ENCODE peak calls at places on chromosomes 16 and 17, in seven cellular contexts. N is upper lobe of left lung, R is IMR-90, J is GM23248, E is ascending aorta, P is PC-3, Y is keratinocyte. L is an unnamed sample.

GRCh38 chr17:50062323-50063243 is 6.7 kb downstream of the ITGA3 start:
- DNase-seq in N (peak; percentile 92), R (peak; percentile 73), J (peak; percentile 92), E (peak; percentile 46), P (peak; percentile 100), Y (peak; percentile 100), L (no peak)

GRCh38 chr16:73527191-73527590 is 479.3 kb upstream of the ZFHX3 start:
- DNase-seq in N (no peak), R (peak; percentile 1), J (peak; percentile 4), E (no peak), P (no peak), Y (no peak), L (no peak)

GRCh38 chr17:31690118-31690517 is 168.9 kb downstream of the COPRS start:
- DNase-seq in N (no peak), R (peak; percentile 84), J (peak; percentile 21), E (no peak), P (no peak), Y (no peak), L (no peak)

GRCh38 chr17:37233001-37233400 is 142.8 kb upstream of the C17orf78 start:
- DNase-seq in N (no peak), R (no peak), J (no peak), E (no peak), P (no peak), Y (no peak), L (no peak)

GRCh38 chr17:56521439-56522141 is 71.9 kb upstream of the NOG start:
- DNase-seq in N (peak; percentile 17), R (no peak), J (no peak), E (no peak), P (no peak), Y (no peak), L (peak; percentile 8)

GRCh38 chr16:30874821-30875717 is 18.8 kb downstream of the BCL7C start:
- DNase-seq in N (peak; percentile 99), R (peak; percentile 88), J (peak; percentile 96), E (peak; percentile 39), P (peak; percentile 81), Y (peak; percentile 32), L (peak; percentile 95)

GRCh38 chr17:3639981-3640596 is 3.5 kb downstream of the CTNS start:
- DNase-seq in N (no peak), R (peak; percentile 74), J (no peak), E (no peak), P (no peak), Y (no peak), L (no peak)

GRCh38 chr17:35890774-35891155 is 10.6 kb upstream of the CCL5 start:
- DNase-seq in N (no peak), R (no peak), J (no peak), E (peak; percentile 26), P (no peak), Y (no peak), L (no peak)

GRCh38 chr16:46715769-46716305 is 26.4 kb downstream of the ORC6 start:
- DNase-seq in N (no peak), R (no peak), J (no peak), E (no peak), P (no peak), Y (no peak), L (no peak)

GRCh38 chr16:88017551-88018101 is 66.4 kb downstream of the BANP start:
- DNase-seq in N (peak; percentile 76), R (no peak), J (no peak), E (no peak), P (no peak), Y (no peak), L (no peak)

GRCh38 chr16:10297341-10298006 is 88.4 kb upstream of the ATF7IP2 start:
- DNase-seq in N (no peak), R (no peak), J (no peak), E (no peak), P (no peak), Y (no peak), L (no peak)

DNA sequence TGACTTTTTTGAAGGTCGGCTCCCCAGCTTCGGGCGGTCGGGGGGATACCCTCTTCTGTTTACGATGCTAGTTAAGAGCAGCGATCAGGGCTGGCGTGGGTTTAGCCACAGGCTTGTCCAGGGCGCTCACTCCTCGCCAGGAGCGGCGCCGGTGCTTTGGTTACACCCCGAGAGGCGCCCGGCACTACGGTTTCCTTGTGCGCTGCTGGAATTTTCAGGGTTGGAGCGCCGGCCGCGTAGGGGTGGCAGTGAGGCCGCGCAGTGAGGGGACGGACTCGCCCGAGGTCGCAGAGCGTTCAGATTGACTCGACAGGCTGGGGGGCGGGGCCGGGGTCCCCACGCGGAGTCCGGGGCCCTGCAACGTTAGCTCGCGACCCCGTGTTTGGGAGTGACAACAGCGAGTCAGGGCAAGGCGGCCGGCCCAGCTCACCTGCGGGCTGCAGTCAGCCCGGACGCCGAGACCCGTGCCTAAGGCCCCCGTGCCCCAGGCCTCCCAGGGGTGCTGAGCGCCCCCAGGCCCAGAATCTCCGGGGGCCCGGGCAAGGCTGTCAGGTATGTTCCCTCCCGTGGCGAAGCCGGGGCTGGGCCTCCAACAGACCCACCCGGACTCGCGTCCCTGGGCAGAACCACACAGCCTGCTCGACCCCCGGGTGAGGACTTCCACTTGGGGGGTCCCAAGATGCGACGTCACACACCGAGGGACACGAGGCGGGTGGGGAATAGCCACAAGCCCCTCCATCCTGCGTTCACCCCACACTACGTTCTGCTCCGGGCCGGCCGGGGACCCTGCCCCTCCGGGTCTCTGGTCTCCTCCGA is 1.3 kb upstream of the ACTG1 start:
- DNase-seq in N (peak; percentile 92), R (peak; percentile 68), J (peak; percentile 94), E (no peak), P (peak; percentile 67), Y (no peak), L (peak; percentile 25)
- H3K4me1 ChIP-seq in N (peaks cover 79% of the 10 kb centered on the region), R (peaks cover 24% of the 10 kb centered on the region), J (peaks cover 25% of the 10 kb centered on the region), E (peaks cover 29% of the 10 kb centered on the region), P (peaks cover 46% of the 10 kb centered on the region), Y (peaks cover 12% of the 10 kb centered on the region), L (no peaks in the 10 kb centered on the region)

DNA sequence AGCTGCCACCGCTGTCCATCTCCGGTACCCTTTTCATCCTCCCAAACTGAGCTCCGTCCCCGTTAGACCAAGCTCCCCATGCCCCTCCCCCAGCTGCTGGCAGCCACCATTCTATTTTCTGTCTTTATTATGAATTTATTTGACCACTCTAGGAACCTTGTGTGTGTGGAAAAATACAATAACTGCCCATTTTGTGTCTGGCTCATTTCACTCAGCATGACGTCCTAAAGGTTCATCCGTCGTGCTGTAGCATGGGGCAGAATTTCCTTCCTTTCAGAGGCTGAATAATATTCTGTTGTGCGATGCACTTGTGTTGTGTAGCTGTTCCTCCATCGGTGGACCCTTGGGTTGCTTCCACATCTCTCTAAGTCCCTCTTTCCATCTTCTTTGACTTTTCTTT is 263.1 kb downstream of the SEC14L1 start:
- DNase-seq in N (no peak), R (no peak), J (no peak), E (no peak), P (no peak), Y (no peak), L (no peak)
- H3K4me1 ChIP-seq in N (peaks cover 71% of the 10 kb centered on the region), R (peaks cover 54% of the 10 kb centered on the region), J (peaks cover 47% of the 10 kb centered on the region), E (peaks cover 61% of the 10 kb centered on the region), P (peaks cover 21% of the 10 kb centered on the region), Y (peaks cover 40% of the 10 kb centered on the region), L (peaks cover 16% of the 10 kb centered on the region)

GRCh38 chr16:81327483-81328196 is 12.9 kb downstream of the GAN start:
- DNase-seq in N (no peak), R (no peak), J (no peak), E (no peak), P (peak; percentile 18), Y (no peak), L (no peak)

GRCh38 chr16:81329947-81330346 is 15.2 kb downstream of the GAN start:
- DNase-seq in N (no peak), R (no peak), J (no peak), E (no peak), P (no peak), Y (no peak), L (no peak)

GRCh38 chr16:81321537-81321936 is 6.8 kb downstream of the GAN start:
- DNase-seq in N (no peak), R (no peak), J (peak; percentile 3), E (no peak), P (no peak), Y (no peak), L (no peak)

GRCh38 chr16:81324808-81325207 is 10.0 kb downstream of the GAN start:
- DNase-seq in N (peak; percentile 16), R (no peak), J (peak; percentile 64), E (no peak), P (no peak), Y (no peak), L (no peak)

DNA sequence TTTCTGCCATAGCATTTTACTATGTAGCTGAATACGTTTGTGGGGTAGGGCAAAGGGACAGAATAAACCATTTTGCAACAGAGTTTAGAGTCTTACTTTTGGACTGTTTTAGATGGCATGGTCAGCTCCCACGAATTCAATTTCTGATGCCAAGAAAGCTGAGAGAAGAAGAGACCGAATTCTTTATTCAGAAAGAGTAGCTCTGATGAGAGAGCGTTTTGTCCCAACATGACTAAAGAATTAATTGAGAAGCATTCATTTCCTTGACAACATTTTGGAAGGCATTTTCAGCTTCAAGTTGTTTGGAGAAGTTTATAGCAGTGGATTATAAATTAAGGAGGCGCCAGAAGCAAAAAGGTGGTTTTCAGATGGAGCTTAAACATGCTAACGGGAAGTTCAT is 12.2 kb downstream of the GAN start:
- DNase-seq in N (no peak), R (no peak), J (no peak), E (no peak), P (no peak), Y (no peak), L (no peak)
- H3K4me1 ChIP-seq in N (no peaks in the 10 kb centered on the region), R (peaks cover 4% of the 10 kb centered on the region), J (no peaks in the 10 kb centered on the region), E (no peaks in the 10 kb centered on the region), P (no peaks in the 10 kb centered on the region), Y (peaks cover 25% of the 10 kb centered on the region), L (peaks cover 14% of the 10 kb centered on the region)

DNA sequence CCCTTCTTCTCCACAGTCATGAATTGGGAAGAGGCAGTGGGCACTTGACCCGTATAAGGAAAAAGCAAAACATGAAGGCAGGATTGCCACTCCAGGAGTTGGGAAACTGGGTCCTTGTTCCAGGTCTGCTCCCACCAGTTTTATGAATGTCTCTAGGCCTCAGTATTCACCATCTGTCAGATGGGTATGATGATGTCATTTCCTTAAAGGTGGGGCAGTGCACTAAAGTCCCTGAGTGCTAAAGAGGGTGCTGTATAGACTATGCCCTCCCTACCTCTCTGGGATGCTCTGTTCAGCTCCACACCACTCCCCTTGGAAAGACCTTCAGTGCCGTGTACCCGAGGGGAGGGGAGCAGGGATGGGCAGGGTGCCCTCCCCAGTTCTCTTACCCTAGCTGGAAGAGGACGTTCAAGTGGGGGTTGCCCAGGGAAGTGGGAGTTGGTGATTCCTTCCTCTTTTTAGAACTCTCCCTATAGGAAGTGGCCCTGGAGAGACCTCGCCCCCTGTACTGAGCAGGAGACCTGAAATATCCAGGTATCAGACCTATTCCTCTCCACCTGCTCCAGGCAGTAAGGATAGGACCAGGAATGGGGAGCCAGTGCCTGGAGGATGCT is 2.2 kb downstream of the LASP1 start:
- DNase-seq in N (no peak), R (no peak), J (no peak), E (no peak), P (no peak), Y (no peak), L (no peak)
- H3K4me1 ChIP-seq in N (peaks cover 76% of the 10 kb centered on the region), R (peaks cover 44% of the 10 kb centered on the region), J (peaks cover 56% of the 10 kb centered on the region), E (peaks cover 57% of the 10 kb centered on the region), P (peaks cover 25% of the 10 kb centered on the region), Y (peaks cover 67% of the 10 kb centered on the region), L (peaks cover 9% of the 10 kb centered on the region)